ENCODE peak calls at places on chromosome 2, in four cellular contexts. A, T, N and D are unnamed samples.

GRCh38 chr2:31526946-31527345 is 53.8 kb downstream of the SRD5A2 start:
- DNase-seq in A (peak), T (peak), N (no peak), D (peak)

GRCh38 chr2:3172265-3172935 is 205.2 kb downstream of the EIPR1 start:
- DNase-seq in A (no peak), T (no peak), N (no peak), D (no peak)

GRCh38 chr2:130328710-130329109 is 14.0 kb upstream of the IMP4 start:
- DNase-seq in A (no peak), T (peak), N (peak), D (no peak)

GRCh38 chr2:160168878-160169277 is 31.2 kb downstream of the ITGB6 start:
- DNase-seq in A (no peak), T (no peak), N (no peak), D (no peak)

GRCh38 chr2:148282201-148282600 is 261.3 kb downstream of the MBD5 start:
- DNase-seq in A (no peak), T (peak), N (peak), D (no peak)

GRCh38 chr2:232622563-232622962 is 10.8 kb upstream of the EFHD1 start:
- DNase-seq in A (no peak), T (no peak), N (no peak), D (no peak)

GRCh38 chr2:13481201-13481600 is 764.5 kb downstream of the TRIB2 start:
- DNase-seq in A (no peak), T (no peak), N (peak), D (no peak)

GRCh38 chr2:96163768-96164429 is 18.7 kb upstream of the DUSP2 start:
- DNase-seq in A (no peak), T (no peak), N (no peak), D (no peak)

GRCh38 chr2:170310876-170311502 is 133.0 kb downstream of the MYO3B start:
- DNase-seq in A (no peak), T (no peak), N (no peak), D (no peak)

GRCh38 chr2:231260442-231260841 is 62.0 kb downstream of the ARMC9 start:
- DNase-seq in A (no peak), T (no peak), N (peak), D (no peak)
- H3K4me3 ChIP-seq in A (no peak), T (no peak), N (no peak), D (no peak)

DNA sequence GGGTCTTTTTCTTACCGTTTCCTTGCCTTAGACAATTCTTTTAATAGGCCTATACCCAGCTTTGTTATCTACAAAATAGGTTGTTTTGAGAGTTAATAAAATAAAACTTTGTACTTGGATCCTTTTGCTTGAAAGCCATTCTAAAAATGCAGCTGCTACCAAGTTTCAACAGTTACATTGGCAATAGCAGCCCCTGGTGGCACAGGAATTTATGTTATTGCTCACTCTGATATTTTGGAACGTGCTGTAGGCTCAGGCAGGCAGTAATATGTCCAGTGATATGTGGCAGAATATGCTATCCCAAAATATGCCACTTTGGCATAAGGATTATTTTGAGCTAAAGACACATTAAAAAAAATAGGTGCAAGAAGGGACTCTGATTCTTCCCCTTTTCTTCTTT is 6.7 kb upstream of the COMMD1 start:
- DNase-seq in A (no peak), T (no peak), N (peak), D (no peak)
- TF ChIP-seq CTCF in A (peak), T (peak), N (peak), D (peak)

GRCh38 chr2:157439792-157440186 is 4.1 kb downstream of the CYTIP start:
- DNase-seq in A (no peak), T (no peak), N (no peak), D (no peak)
- H3K4me3 ChIP-seq in A (no peak), T (no peak), N (no peak), D (no peak)

GRCh38 chr2:191869178-191869577 is 22.3 kb upstream of the CAVIN2 start:
- DNase-seq in A (no peak), T (peak), N (peak), D (no peak)
- TF ChIP-seq CTCF in A (peak), T (peak), N (peak), D (peak)

GRCh38 chr2:238286551-238286950 is 1.9 kb downstream of the PER2 start:
- DNase-seq in A (peak), T (peak), N (peak), D (peak)
- H3K4me3 ChIP-seq in A (no peak), T (peak), N (no peak), D (peak)

GRCh38 chr2:64865831-64866146 is 123.4 kb upstream of the SLC1A4 start:
- DNase-seq in A (no peak), T (no peak), N (no peak), D (no peak)
- TF ChIP-seq CTCF in A (no peak), T (no peak), N (no peak), D (no peak)

DNA sequence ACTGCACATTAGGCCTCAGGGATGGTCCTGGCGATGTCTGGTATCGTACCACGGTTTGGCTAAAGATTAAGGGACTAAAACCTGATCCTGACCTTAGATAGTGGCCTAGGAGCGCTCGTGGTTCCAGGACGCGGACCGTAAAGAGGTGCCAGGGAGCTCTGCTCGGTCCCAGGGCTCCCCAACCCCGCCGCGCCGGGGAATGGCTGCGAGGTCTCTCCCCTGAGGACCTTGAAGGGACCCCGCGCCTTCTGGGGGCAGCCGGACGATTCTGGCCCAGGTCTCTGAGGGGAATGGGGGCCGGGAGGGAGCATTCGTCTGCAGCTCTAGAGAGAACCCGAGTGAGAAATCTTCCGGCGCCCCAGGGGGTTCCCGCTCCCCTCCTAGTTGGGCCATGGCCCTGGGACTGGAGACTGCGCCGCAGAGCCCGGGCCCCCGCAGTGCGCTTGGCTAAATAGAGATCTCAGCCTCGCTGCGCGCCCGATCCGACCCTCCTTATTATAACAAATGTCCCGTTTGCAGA is 1.8 kb downstream of the PAX8 start:
- DNase-seq in A (no peak), T (no peak), N (no peak), D (no peak)
- H3K4me3 ChIP-seq in A (no peak), T (no peak), N (no peak), D (no peak)

GRCh38 chr2:20049631-20050030 is 1.8 kb downstream of the LAPTM4A start:
- DNase-seq in A (no peak), T (no peak), N (peak), D (no peak)

GRCh38 chr2:20052229-20052871 is 922 bp upstream of the LAPTM4A start:
- DNase-seq in A (no peak), T (no peak), N (peak), D (no peak)

GRCh38 chr2:20051518-20052228 is at the start of gene LAPTM4A:
- DNase-seq in A (peak), T (peak), N (peak), D (peak)

GRCh38 chr2:20050104-20050711 is 1.2 kb downstream of the LAPTM4A start:
- DNase-seq in A (no peak), T (no peak), N (peak), D (peak)

DNA sequence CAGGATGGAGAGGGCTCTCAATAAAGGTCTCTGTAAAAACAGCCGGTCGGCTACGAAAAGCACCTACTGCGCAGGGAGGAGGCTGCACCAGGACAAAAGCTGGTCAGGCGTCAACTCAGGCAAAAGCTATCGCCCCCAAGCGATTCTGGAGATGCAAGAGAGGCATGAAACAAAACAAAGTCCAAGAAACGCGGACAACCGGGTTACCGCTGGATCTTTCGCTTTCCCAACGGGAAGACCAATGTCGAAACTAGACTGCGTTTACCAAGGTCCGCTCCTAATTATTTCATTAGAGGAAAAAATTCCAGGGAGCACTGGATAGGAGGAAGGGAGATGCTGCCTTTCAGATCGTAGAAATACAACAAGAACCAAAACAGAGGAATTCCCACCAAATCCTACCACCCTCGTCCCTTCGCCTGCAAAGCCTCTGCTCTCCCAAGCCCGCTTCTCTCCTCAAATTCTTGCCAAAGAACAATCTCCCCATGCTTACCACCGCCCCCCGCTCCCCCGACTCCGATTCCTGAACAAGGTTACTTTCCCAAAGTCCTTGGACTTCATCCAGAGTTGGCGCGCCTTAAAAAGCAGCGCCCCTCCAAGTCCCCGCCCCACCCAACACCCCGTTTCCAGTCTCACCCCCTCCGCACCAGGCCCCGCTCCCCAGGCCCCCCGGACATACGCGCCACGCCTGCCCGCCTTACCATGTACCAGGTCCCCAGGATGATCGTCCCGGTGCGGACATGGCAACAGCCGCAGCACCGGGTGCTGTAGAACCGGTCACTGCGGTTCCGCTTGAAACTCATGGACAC is 513 bp downstream of the LAPTM4A start:
- DNase-seq in A (no peak), T (no peak), N (peak), D (no peak)
- TF ChIP-seq CTCF in A (peak), T (peak), N (no peak), D (peak)

DNA sequence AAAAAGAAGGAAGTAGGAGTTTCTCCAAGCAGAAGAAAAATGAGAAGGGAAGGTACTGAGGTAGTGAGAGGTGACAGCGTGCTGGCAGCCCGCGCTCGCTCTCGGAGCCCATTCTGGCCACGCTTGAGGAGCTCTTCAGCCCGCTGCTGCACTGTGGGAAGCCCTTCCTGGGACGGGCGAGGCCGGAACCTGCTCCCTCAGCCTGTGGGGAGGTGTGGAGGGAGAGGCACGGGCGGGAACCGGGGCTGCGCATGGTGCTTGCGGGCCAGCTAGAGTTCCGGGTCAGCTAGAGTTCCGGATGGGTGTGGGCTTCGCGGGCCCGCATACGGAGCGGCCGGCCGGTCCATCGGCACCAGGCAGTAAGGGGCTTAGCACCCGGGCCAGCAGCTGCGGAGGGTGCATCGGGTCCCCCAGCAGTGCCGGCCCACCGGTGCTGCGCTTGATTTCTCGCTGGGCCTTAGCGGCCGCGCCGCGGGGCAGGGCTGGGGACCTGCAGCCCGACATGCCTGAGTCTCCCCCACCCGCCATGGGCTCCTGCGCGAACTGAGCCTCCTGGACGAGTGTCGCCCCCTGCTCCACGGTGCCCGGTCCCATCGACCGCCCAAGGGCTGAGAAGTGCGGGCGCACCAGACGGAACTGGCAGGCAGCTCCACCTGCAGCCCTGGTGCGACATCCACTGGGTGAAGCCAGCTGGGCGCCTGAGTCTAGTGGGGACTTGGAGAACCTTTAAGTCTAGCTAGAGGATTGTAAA is 11.1 kb upstream of the CYS1 start:
- DNase-seq in A (no peak), T (no peak), N (no peak), D (no peak)
- H3K4me3 ChIP-seq in A (no peak), T (no peak), N (peak), D (no peak)